ENCODE peak calls at places on chromosome 6, in four cellular contexts. One of them, this sample, is unnamed.

GRCh38 chr6:146984251-146984924 is 219.8 kb upstream of the STXBP5 start:
- DNase-seq in astrocyte of the spinal cord: no peak
- DNase-seq in BJ: no peak
- DNase-seq in kidney epithelial cell: no peak
- DNase-seq in this sample: no peak

GRCh38 chr6:98845201-98846020 is 11.0 kb downstream of the POU3F2 start:
- DNase-seq in astrocyte of the spinal cord: peak
- DNase-seq in BJ: peak
- DNase-seq in kidney epithelial cell: peak
- DNase-seq in this sample: peak

GRCh38 chr6:145960918-145961604 is 3.1 kb downstream of the SHPRH start:
- DNase-seq in kidney epithelial cell: no peak
- DNase-seq in BJ: no peak
- DNase-seq in astrocyte of the spinal cord: peak
- DNase-seq in this sample: no peak

GRCh38 chr6:136323431-136324112 is 33.9 kb upstream of the BCLAF1 start:
- DNase-seq in BJ: no peak
- DNase-seq in kidney epithelial cell: no peak
- DNase-seq in astrocyte of the spinal cord: peak
- DNase-seq in this sample: no peak

GRCh38 chr6:53605543-53606235 is 59.9 kb downstream of the KLHL31 start:
- DNase-seq in BJ: no peak
- DNase-seq in kidney epithelial cell: no peak
- DNase-seq in astrocyte of the spinal cord: no peak
- DNase-seq in this sample: peak

GRCh38 chr6:50087231-50087954 is 37.7 kb upstream of the DEFB112 start:
- DNase-seq in kidney epithelial cell: peak
- DNase-seq in astrocyte of the spinal cord: peak
- DNase-seq in BJ: peak
- DNase-seq in this sample: peak

GRCh38 chr6:71496018-71496800 is 207.6 kb downstream of the OGFRL1 start:
- DNase-seq in kidney epithelial cell: no peak
- DNase-seq in astrocyte of the spinal cord: peak
- DNase-seq in BJ: no peak
- DNase-seq in this sample: no peak

GRCh38 chr6:137261393-137262154 is 42.4 kb upstream of the IFNGR1 start:
- DNase-seq in kidney epithelial cell: no peak
- DNase-seq in BJ: no peak
- DNase-seq in astrocyte of the spinal cord: peak
- DNase-seq in this sample: peak

GRCh38 chr6:24903681-24904080 is 32.1 kb downstream of the RIPOR2 start:
- DNase-seq in BJ: no peak
- DNase-seq in kidney epithelial cell: no peak
- DNase-seq in astrocyte of the spinal cord: no peak
- DNase-seq in this sample: no peak

GRCh38 chr6:53526000-53526399 is 18.9 kb downstream of the GCLC start:
- DNase-seq in kidney epithelial cell: no peak
- DNase-seq in astrocyte of the spinal cord: peak
- DNase-seq in BJ: no peak
- DNase-seq in this sample: no peak

GRCh38 chr6:167831281-167831680 is 4.6 kb downstream of the AFDN start:
- DNase-seq in astrocyte of the spinal cord: no peak
- DNase-seq in kidney epithelial cell: no peak
- DNase-seq in BJ: no peak
- DNase-seq in this sample: peak

GRCh38 chr6:67369679-67370078 is 1265.4 kb upstream of the ADGRB3 start:
- DNase-seq in BJ: no peak
- DNase-seq in kidney epithelial cell: no peak
- DNase-seq in astrocyte of the spinal cord: no peak
- DNase-seq in this sample: no peak

GRCh38 chr6:54188832-54189231 is 77.6 kb downstream of the MLIP start:
- DNase-seq in astrocyte of the spinal cord: no peak
- DNase-seq in BJ: no peak
- DNase-seq in kidney epithelial cell: no peak
- DNase-seq in this sample: no peak

DNA sequence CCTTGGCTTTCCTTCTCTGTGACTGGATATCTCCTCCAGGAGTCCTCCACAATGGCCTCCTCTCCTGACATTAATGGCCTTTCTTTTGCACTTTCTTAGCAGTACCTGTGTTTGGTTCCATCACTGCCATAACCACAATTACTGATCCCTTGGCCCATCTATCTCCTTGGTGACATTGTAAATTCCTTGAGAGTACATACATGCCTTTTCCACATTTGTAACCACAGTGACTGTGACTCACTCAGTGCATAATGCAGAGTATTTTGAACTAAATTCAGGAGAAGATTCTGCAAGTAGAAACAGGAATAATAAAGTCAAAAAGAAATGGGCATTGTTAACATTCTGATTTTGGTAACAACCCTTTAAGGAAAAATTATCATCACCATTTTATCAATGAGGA is 197.2 kb upstream of the SOX4 start:
- DNase-seq in BJ: peak
- DNase-seq in kidney epithelial cell: peak
- DNase-seq in astrocyte of the spinal cord: peak
- DNase-seq in this sample: peak
- H3K4me3 ChIP-seq in BJ: no peak
- H3K4me3 ChIP-seq in kidney epithelial cell: no peak
- H3K4me3 ChIP-seq in astrocyte of the spinal cord: no peak
- H3K4me3 ChIP-seq in this sample: no peak

DNA sequence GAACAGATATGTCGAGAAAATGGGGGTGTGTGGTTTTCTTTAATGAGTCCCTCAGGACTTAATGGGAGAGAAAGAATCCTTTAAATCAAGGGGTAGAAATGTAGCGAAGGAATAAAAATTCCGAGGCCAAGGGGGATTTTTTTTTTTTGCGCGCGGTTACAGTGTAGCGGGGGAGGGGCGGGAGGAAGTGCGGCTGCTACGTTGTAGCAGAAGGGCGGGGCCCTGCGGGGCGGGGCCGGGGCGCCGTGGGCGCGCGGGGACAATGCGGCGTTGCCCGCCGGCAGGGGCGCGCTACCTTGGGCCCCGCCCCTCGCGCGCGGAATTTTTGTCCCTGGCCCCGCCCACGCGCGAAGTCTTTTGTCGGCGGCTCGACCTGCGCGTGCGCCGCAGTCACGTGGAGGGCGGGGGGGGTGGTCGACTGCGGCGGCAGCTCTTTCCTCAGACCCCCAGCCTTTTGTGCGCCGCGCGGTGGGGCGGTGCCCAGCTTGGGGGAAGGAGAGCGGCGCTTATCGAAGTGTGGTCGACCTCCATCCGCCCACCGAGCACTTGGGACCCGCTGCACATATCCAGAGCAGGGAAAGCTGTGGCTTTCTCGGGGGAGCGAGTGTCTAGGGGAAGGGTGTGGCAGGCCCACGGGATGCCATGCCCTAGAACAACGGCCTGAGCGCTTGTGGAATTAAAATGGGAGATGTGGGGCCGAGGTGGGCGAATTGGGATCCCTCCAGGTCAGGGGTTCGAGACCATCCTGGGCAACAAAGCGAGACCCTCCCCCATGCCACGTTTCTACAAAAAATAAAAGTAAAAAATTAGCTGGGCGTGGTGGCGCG is 1.3 kb downstream of the TUBB start:
- DNase-seq in kidney epithelial cell: no peak
- DNase-seq in BJ: no peak
- DNase-seq in astrocyte of the spinal cord: peak
- DNase-seq in this sample: peak
- TF ChIP-seq CTCF in kidney epithelial cell: no peak
- TF ChIP-seq CTCF in BJ: peak
- TF ChIP-seq CTCF in astrocyte of the spinal cord: peak
- TF ChIP-seq CTCF in this sample: no peak

DNA sequence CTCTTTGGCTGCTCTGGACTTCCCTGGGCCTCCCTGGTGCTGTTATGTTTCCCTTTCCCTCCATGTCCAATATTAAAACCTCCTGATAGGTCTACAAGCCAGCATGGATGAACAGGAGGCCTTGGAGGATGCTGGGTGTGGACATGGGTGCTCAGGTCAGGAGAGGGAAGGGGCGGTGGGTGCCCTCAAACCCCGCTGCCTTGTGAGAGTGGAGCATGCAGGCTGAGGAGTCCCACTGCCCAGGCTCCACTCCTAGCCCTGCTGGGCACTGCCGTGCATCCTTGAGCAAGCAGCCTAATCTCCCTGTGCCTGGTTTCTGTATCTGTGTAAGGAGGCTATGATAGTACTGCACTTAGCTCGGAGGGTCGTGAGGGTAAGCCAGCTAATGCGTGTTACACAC is 18.4 kb upstream of the CCDC167 start:
- DNase-seq in kidney epithelial cell: no peak
- DNase-seq in BJ: no peak
- DNase-seq in astrocyte of the spinal cord: no peak
- DNase-seq in this sample: no peak
- H3K4me3 ChIP-seq in kidney epithelial cell: no peak
- H3K4me3 ChIP-seq in BJ: no peak
- H3K4me3 ChIP-seq in astrocyte of the spinal cord: no peak
- H3K4me3 ChIP-seq in this sample: no peak

GRCh38 chr6:30979076-30979475 is 4.4 kb upstream of the MUC21 start:
- DNase-seq in astrocyte of the spinal cord: no peak
- DNase-seq in kidney epithelial cell: no peak
- DNase-seq in BJ: no peak
- DNase-seq in this sample: no peak

GRCh38 chr6:30983439-30983838 is at the start of gene MUC21:
- DNase-seq in BJ: no peak
- DNase-seq in astrocyte of the spinal cord: no peak
- DNase-seq in kidney epithelial cell: no peak
- DNase-seq in this sample: no peak

GRCh38 chr6:30985490-30985889 is 2.0 kb downstream of the MUC21 start:
- DNase-seq in astrocyte of the spinal cord: no peak
- DNase-seq in kidney epithelial cell: no peak
- DNase-seq in BJ: no peak
- DNase-seq in this sample: peak

GRCh38 chr6:30979690-30980089 is 3.8 kb upstream of the MUC21 start:
- DNase-seq in astrocyte of the spinal cord: no peak
- DNase-seq in kidney epithelial cell: no peak
- DNase-seq in BJ: no peak
- DNase-seq in this sample: no peak

DNA sequence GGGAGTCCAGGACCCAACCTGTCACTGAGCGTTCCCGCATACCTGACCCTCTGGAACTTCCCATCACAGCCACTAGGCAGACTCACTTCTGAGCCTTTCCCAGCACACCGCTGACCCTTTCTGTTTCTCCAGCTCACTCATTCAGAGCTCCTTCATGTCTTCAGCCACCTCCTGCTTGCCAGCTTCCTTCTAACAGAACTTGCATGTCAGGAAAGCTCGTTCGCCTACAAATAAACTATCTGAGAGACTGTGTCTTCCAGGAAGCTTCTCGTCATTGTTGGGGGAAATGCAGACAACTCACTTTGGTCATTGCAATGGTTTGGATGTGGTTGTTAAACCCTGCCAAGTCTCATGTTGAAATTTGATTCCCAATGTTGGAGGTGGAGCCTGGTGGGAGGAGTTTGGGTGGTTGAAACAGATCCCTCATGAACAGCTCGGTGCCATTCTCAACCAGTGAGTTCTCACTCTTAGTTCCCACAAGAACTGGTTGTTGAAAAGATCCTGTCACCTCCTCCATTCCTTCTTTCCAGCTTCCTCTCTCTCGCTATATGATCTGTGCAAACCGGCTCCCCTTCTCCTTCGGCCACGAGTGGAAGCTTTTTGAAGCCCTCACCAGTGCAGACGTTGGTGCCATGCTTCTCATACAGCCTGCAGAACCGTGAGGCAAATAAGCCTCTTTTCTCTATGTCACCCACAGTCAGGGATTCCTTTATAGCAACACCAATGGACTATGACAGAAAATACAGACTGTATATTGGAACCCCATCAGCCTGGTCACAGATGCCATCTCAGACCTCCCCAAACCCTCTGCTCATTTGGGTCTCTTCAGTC is 1.4 kb upstream of the MUC21 start:
- DNase-seq in astrocyte of the spinal cord: peak
- DNase-seq in kidney epithelial cell: peak
- DNase-seq in BJ: peak
- DNase-seq in this sample: peak
- TF ChIP-seq CTCF in astrocyte of the spinal cord: peak
- TF ChIP-seq CTCF in kidney epithelial cell: peak
- TF ChIP-seq CTCF in BJ: peak
- TF ChIP-seq CTCF in this sample: peak

GRCh38 chr6:4786936-4787504 is 10.8 kb downstream of the CDYL start:
- DNase-seq in astrocyte of the spinal cord: no peak
- DNase-seq in kidney epithelial cell: no peak
- DNase-seq in BJ: no peak
- DNase-seq in this sample: no peak
- H3K4me3 ChIP-seq in astrocyte of the spinal cord: no peak
- H3K4me3 ChIP-seq in kidney epithelial cell: no peak
- H3K4me3 ChIP-seq in BJ: no peak
- H3K4me3 ChIP-seq in this sample: no peak

GRCh38 chr6:36124881-36125280 is 5.4 kb upstream of the MAPK13 start:
- DNase-seq in kidney epithelial cell: no peak
- DNase-seq in BJ: no peak
- DNase-seq in astrocyte of the spinal cord: no peak
- DNase-seq in this sample: no peak
- TF ChIP-seq CTCF in kidney epithelial cell: no peak
- TF ChIP-seq CTCF in BJ: no peak
- TF ChIP-seq CTCF in astrocyte of the spinal cord: no peak
- TF ChIP-seq CTCF in this sample: no peak

DNA sequence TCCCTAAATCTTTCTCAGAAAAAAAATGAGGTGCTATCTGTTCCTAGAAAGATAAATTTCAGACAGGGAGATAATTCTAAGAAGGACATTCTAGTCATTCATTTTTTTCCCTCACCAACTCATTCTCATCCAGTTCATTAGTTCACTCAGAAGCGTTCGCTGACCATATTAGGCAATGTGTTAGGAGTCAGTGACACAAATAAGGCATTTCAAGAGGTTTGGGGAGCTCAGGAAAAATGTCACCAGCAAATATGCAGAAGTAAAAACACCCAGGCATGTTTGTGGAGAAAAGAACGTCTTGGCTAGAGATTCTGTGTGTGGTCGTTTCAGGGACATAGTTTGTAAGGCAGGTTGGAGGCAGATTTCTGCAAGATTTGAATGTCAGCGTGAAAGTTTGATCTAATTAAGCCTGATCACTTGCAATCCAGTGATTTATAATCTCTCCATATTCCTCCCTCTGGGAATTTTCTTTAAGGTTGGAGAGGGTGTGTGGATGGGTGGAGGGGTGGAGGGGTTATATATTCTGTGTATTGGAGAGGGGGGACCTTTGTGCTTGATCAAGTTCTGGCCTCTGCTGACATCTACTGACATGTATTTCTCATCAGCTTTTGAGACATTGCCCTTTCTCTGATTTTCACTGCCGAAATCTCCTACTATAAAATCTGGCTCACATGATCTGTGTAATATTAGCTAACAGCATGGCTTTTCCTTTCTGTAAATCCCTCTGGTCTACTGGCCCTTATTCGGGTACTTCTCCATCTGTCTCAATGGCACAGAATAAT is 3.6 kb downstream of the MYCT1 start:
- DNase-seq in astrocyte of the spinal cord: no peak
- DNase-seq in kidney epithelial cell: no peak
- DNase-seq in BJ: no peak
- DNase-seq in this sample: no peak
- H3K4me3 ChIP-seq in astrocyte of the spinal cord: no peak
- H3K4me3 ChIP-seq in kidney epithelial cell: no peak
- H3K4me3 ChIP-seq in BJ: no peak
- H3K4me3 ChIP-seq in this sample: no peak

This sample was measured in epithelial cell of esophagus.